ENCODE peak calls at places on chromosomes 13 and 19, in five cellular contexts. L, R, K, E and D are unnamed samples.
A peak's percentile ranks its signal among the peaks of the same experiment; 100 is the strongest.

GRCh38 chr19:3046621-3047306 is 15.5 kb downstream of the TLE5 start:
- DNase-seq in L (no peak), R (no peak), K (no peak), E (no peak), D (no peak)

GRCh38 chr13:19818223-19818842 is 35.6 kb upstream of the PSPC1 start:
- DNase-seq in L (peak; percentile 70), R (no peak), K (peak; percentile 37), E (no peak), D (no peak)

GRCh38 chr13:101649490-101650126 is 197.1 kb downstream of the ITGBL1 start:
- DNase-seq in L (no peak), R (peak; percentile 16), K (no peak), E (no peak), D (peak; percentile 88)

GRCh38 chr19:18232540-18233223 is 6.4 kb upstream of the PDE4C start:
- DNase-seq in L (no peak), R (no peak), K (no peak), E (no peak), D (no peak)

GRCh38 chr13:26475176-26476110 is 82.0 kb upstream of the WASF3 start:
- DNase-seq in L (no peak), R (no peak), K (no peak), E (no peak), D (no peak)

GRCh38 chr19:30085394-30085793 is 143.4 kb downstream of the URI1 start:
- DNase-seq in L (no peak), R (no peak), K (no peak), E (no peak), D (no peak)

GRCh38 chr19:45705710-45706415 is 13.4 kb downstream of the QPCTL start:
- DNase-seq in L (no peak), R (no peak), K (no peak), E (no peak), D (no peak)

GRCh38 chr19:39506598-39506943 is 7.8 kb downstream of the DLL3 start:
- DNase-seq in L (no peak), R (no peak), K (no peak), E (no peak), D (no peak)

GRCh38 chr13:75512253-75512652 is 25.4 kb downstream of the COMMD6 start:
- DNase-seq in L (no peak), R (no peak), K (no peak), E (no peak), D (no peak)

GRCh38 chr13:30196025-30196424 is 111.3 kb downstream of the KATNAL1 start:
- DNase-seq in L (no peak), R (peak; percentile 74), K (peak; percentile 4), E (no peak), D (no peak)

GRCh38 chr19:45692187-45693111 is at the start of gene QPCTL:
- DNase-seq in L (peak; percentile 90), R (peak; percentile 99), K (peak; percentile 100), E (peak; percentile 97), D (peak; percentile 98)

GRCh38 chr19:29858000-29858596 is 46.3 kb downstream of the CCNE1 start:
- DNase-seq in L (peak; percentile 53), R (no peak), K (no peak), E (peak; percentile 65), D (no peak)

GRCh38 chr19:2867025-2867991 is at the start of gene ZNF556:
- DNase-seq in L (no peak), R (no peak), K (no peak), E (peak; percentile 2), D (peak; percentile 61)

GRCh38 chr13:54852831-54853230 is 1824.2 kb downstream of the OLFM4 start:
- DNase-seq in L (no peak), R (no peak), K (no peak), E (no peak), D (no peak)

GRCh38 chr13:77878186-77878585 is 40.4 kb downstream of the EDNRB start:
- DNase-seq in L (no peak), R (no peak), K (no peak), E (no peak), D (no peak)

GRCh38 chr13:28478127-28478526 is 16.8 kb downstream of the FLT1 start:
- DNase-seq in L (no peak), R (no peak), K (no peak), E (no peak), D (no peak)

GRCh38 chr13:45178349-45179142 is 22.3 kb downstream of the KCTD4 start:
- DNase-seq in L (no peak), R (peak; percentile 46), K (peak; percentile 46), E (no peak), D (peak; percentile 77)

GRCh38 chr13:46176756-46177155 is 5.2 kb downstream of the LCP1 start:
- DNase-seq in L (no peak), R (no peak), K (no peak), E (no peak), D (no peak)

GRCh38 chr19:958967-959685 is 25.0 kb upstream of the WDR18 start:
- DNase-seq in L (no peak), R (no peak), K (no peak), E (no peak), D (no peak)

GRCh38 chr19:38409631-38410133 is 6.8 kb downstream of the FAM98C start:
- DNase-seq in L (no peak), R (no peak), K (no peak), E (no peak), D (no peak)

GRCh38 chr13:40345654-40346372 is 320.6 kb downstream of the FOXO1 start:
- DNase-seq in L (no peak), R (no peak), K (peak; percentile 78), E (no peak), D (no peak)

GRCh38 chr13:98285852-98286594 is 109.0 kb upstream of the RNF113B start:
- DNase-seq in L (no peak), R (no peak), K (no peak), E (no peak), D (no peak)

GRCh38 chr19:34500656-34501120 is 19.1 kb downstream of the WTIP start:
- DNase-seq in L (no peak), R (no peak), K (no peak), E (no peak), D (no peak)

GRCh38 chr13:99145461-99145860 is 55.2 kb upstream of the UBAC2 start:
- DNase-seq in L (no peak), R (no peak), K (no peak), E (no peak), D (no peak)

GRCh38 chr19:1954547-1954946 is 13.6 kb downstream of the CSNK1G2 start:
- DNase-seq in L (no peak), R (no peak), K (no peak), E (no peak), D (no peak)

GRCh38 chr13:32639502-32640105 is 53.4 kb downstream of the PDS5B start:
- DNase-seq in L (no peak), R (peak; percentile 49), K (peak; percentile 67), E (peak; percentile 8), D (no peak)

GRCh38 chr19:340620-341385 is 3.8 kb downstream of the MIER2 start:
- DNase-seq in L (no peak), R (no peak), K (no peak), E (no peak), D (no peak)

GRCh38 chr19:19489804-19490204 is 25.5 kb downstream of the TSSK6 start:
- DNase-seq in L (no peak), R (no peak), K (peak; percentile 7), E (no peak), D (no peak)

GRCh38 chr19:19049406-19049805 is 14.4 kb upstream of the SLC25A42 start:
- DNase-seq in L (no peak), R (no peak), K (no peak), E (no peak), D (no peak)

DNA sequence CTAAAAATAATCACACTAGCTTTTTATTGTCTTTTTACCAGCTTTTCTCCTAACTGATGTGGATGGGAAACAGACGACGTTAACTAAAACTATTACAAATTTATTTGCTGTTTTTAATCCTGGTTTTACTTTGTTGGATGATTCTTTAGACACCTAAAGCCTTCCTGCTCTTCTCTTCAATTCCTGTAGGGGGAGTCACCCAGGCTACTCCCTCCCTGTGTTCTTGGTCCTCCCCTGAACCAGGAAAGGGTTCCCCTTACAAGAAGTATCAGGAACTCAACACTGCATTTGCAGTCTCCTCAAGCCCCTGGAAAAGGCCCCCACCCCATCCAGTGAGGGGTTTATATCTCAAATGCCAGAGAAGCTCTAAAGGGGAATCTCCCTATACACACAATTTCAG is 206.1 kb downstream of the SUCLA2 start:
- DNase-seq in L (no peak), R (no peak), K (no peak), E (no peak), D (no peak)
- TF ChIP-seq CTCF in L (peak; percentile 53), R (peak; percentile 55), K (peak; percentile 15), E (peak; percentile 64), D (peak; percentile 60)

GRCh38 chr19:46928951-46929350 is 68.2 kb downstream of the ARHGAP35 start:
- DNase-seq in L (no peak), R (no peak), K (no peak), E (no peak), D (no peak)
- TF ChIP-seq CTCF in L (peak; percentile 11), R (peak; percentile 22), K (no peak), E (no peak), D (peak; percentile 41)

DNA sequence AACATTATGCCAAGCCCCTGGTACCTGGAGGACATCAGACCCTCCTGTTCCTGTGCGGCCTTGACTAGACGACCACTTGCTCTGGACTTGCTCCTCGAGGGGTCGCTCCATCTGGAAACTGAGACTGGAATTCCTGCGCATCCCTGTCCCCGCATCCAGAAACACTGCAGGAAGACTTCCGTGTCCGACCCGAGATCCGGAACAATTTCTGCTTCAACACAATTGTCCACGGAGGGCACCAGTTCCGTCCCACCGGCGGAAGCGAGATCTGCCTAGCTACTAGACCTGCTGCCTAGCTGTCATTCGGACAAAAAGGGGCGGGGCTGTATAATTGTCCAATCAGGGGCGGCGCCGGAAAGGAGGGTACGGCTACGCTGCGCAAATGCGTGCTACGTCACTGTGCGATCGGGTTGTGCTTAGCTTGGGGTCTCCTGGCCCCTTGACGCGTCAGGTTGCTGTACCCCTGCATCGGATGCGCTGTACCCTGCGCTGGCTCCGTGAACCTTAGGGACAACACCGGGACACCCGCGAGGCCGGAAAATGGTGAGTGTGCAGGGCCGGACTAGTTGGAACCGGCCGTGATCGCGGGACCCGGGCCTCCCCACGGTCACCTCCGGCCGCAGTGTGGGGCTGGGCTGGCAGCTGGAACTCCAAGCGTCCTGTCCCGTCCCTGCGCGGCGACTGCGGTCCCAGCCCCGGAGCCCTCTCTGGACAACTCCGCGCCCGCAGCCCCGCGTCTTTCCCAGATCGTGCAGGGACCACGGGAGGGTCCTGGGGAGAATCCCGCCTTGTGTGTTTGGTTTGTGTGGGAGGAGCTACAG is at the start of the genes ZNF490 and ZNF791:
- DNase-seq in L (peak; percentile 93), R (peak; percentile 94), K (peak; percentile 97), E (peak; percentile 94), D (peak; percentile 83)
- TF ChIP-seq CTCF in L (peak; percentile 24), R (peak; percentile 18), K (peak; percentile 6), E (no peak), D (peak; percentile 3)

DNA sequence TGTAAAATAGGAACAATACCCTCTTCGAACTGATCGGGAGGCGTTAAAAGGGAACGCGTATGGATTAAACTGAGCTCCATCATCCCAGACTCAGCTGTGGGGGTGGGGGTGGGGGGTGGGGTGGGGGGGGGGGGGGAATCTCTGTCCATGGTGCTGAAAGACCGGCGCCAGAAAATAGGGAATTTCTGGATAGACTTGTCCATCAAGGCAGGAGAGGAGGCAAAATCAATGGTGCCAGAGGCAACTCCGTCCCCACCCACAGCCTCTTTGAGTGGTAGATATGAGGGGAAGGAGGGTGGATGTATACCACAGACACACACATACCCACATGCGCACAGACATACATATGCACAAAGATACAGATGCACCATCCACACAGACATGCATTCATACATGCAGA is 37.4 kb downstream of the ZNF787 start:
- DNase-seq in L (no peak), R (no peak), K (no peak), E (no peak), D (no peak)
- TF ChIP-seq CTCF in L (no peak), R (no peak), K (no peak), E (no peak), D (no peak)

GRCh38 chr19:5828661-5829566 is 10.6 kb downstream of the FUT6 start:
- DNase-seq in L (peak; percentile 30), R (no peak), K (peak; percentile 16), E (no peak), D (no peak)
- TF ChIP-seq CTCF in L (no peak), R (no peak), K (no peak), E (no peak), D (peak; percentile 15)